ENCODE peak calls at places on chromosomes 5 and 9, in eight cellular contexts. W, M, S, A, D, G, Z and R are unnamed samples.
A peak's percentile ranks its signal among the peaks of the same experiment; 100 is the strongest.

GRCh38 chr9:116901260-116901659 is 214.2 kb downstream of the TRIM32 start:
- DNase-seq in G (no peak), Z (no peak), D (peak; percentile 27), M (peak; percentile 8), S (peak; percentile 69), A (no peak), W (no peak), R (no peak)

GRCh38 chr9:134604834-134605233 is 36.8 kb upstream of the COL5A1 start:
- DNase-seq in G (no peak), A (no peak), W (no peak), S (no peak), M (no peak), Z (no peak), D (no peak), R (no peak)

GRCh38 chr5:67528953-67529352 is 332.4 kb upstream of the CD180 start:
- DNase-seq in Z (no peak), D (peak; percentile 6), A (no peak), M (no peak), G (no peak), W (no peak), S (no peak), R (no peak)

GRCh38 chr5:147912015-147912414 is 5.7 kb upstream of the C5orf46 start:
- DNase-seq in M (no peak), G (no peak), Z (no peak), S (no peak), W (no peak), D (no peak), A (no peak), R (no peak)

GRCh38 chr5:109022056-109022455 is 274.4 kb downstream of the FER start:
- DNase-seq in S (no peak), M (no peak), W (no peak), Z (no peak), G (no peak), D (no peak), A (no peak), R (no peak)

GRCh38 chr5:50667079-50667652 is 729 bp downstream of the PARP8 start:
- DNase-seq in S (peak; percentile 59), W (no peak), D (peak; percentile 41), A (peak; percentile 53), Z (peak; percentile 68), M (peak; percentile 19), G (no peak), R (no peak)

GRCh38 chr9:21836437-21837161 is 34.2 kb downstream of the MTAP start:
- DNase-seq in A (peak; percentile 65), W (no peak), D (peak; percentile 99), S (peak; percentile 99), Z (peak; percentile 20), M (peak; percentile 99), G (no peak), R (peak; percentile 94)

GRCh38 chr5:62578540-62578939 is at the start of gene LRRC70:
- DNase-seq in S (no peak), W (peak; percentile 94), A (no peak), G (peak; percentile 36), D (peak; percentile 63), Z (peak; percentile 55), M (peak; percentile 57), R (no peak)

GRCh38 chr5:159910207-159910842 is 6.0 kb upstream of the ADRA1B start:
- DNase-seq in A (no peak), S (no peak), G (no peak), D (no peak), M (no peak), Z (no peak), W (no peak), R (no peak)

GRCh38 chr9:4371108-4371507 is 71.2 kb upstream of the GLIS3 start:
- DNase-seq in D (peak; percentile 98), Z (peak; percentile 23), W (no peak), S (peak; percentile 73), M (peak; percentile 97), A (no peak), G (no peak), R (no peak)

GRCh38 chr5:175347027-175347426 is 97.0 kb downstream of the DRD1 start:
- DNase-seq in D (peak; percentile 87), Z (no peak), W (no peak), G (no peak), A (no peak), M (peak; percentile 81), S (no peak), R (peak; percentile 13)

GRCh38 chr5:15968994-15969393 is 210.6 kb downstream of the MARCHF11 start:
- DNase-seq in A (no peak), S (no peak), M (no peak), D (no peak), W (no peak), Z (no peak), G (no peak), R (no peak)

GRCh38 chr9:20623748-20624124 is 1.4 kb upstream of the MLLT3 start:
- DNase-seq in W (no peak), G (no peak), Z (no peak), A (no peak), S (no peak), M (no peak), D (peak; percentile 5), R (no peak)

GRCh38 chr9:94734054-94734754 is 7.7 kb downstream of the AOPEP start:
- DNase-seq in W (no peak), S (no peak), G (peak; percentile 59), M (no peak), D (no peak), A (no peak), Z (no peak), R (no peak)
- TF ChIP-seq EZH2 in W (no peak), S (no peak), G (no peak), M (no peak), D (no peak), A (no peak), Z (no peak), R (no peak)

GRCh38 chr5:132227235-132227484 is 493 bp downstream of the P4HA2 start:
- DNase-seq in W (no peak), D (no peak), S (no peak), M (no peak), Z (no peak), G (no peak), A (no peak), R (no peak)

GRCh38 chr5:132226516-132227234 is 978 bp downstream of the P4HA2 start:
- DNase-seq in S (no peak), M (peak; percentile 46), G (no peak), A (no peak), W (no peak), D (peak; percentile 68), Z (peak; percentile 17), R (no peak)

GRCh38 chr5:132229236-132229635 is 1.6 kb upstream of the P4HA2 start:
- DNase-seq in G (no peak), Z (no peak), A (no peak), M (no peak), W (no peak), D (no peak), S (no peak), R (no peak)

GRCh38 chr5:132227485-132228240 is at the start of gene P4HA2:
- DNase-seq in S (peak; percentile 77), A (peak; percentile 85), Z (peak; percentile 92), D (peak; percentile 69), M (peak; percentile 45), W (peak; percentile 79), G (peak; percentile 91), R (peak; percentile 56)

DNA sequence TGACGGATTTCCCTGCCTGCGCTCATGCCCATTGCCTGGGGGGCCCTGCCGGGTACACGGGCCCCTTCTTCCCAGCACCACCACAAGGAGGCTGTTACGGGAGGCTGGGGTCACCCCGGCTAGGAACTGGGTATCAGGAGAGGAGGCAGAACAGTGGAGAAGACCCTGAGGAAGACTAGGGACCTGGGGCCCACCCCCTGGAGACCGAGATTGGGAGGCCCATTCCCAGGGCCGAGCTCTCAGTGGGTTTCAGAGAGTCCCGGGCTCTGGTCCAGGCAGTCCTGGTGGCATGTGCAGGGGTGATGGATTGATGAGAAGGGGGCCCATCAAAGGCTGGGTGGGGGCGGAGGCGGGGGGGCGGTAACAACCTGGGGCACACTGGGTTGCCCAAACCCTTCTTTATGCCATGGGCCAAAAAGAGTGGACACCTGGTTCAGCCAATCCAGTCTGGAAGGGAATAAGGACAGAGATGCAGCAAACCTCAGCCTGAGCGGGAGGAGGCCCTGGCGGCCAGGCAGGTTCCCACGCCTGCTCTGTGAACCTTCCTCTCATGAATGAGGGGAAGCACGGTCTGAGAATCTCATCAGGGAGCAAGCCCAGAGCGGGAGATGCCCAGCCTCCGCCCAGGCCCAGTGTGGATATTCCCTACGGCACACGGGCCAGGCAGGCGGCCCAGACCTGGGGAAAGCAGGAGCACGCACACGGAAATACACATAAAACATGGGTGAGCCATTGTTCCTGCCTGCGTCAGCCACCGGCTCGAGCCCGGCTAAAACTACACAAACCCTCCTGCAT is 785 bp upstream of the P4HA2 start:
- DNase-seq in W (no peak), S (no peak), Z (peak; percentile 14), G (no peak), D (no peak), M (no peak), A (no peak), R (no peak)
- TF ChIP-seq CTCF in W (no peak), S (no peak), Z (no peak), G (no peak), D (no peak), M (no peak), A (no peak), R (no peak)

GRCh38 chr9:70421020-70421271 is 6.5 kb upstream of the KLF9 start:
- DNase-seq in A (no peak), Z (no peak), S (no peak), D (no peak), M (no peak), W (no peak), G (no peak), R (no peak)

GRCh38 chr9:70418822-70419545 is 4.5 kb upstream of the KLF9 start:
- DNase-seq in G (peak; percentile 90), D (peak; percentile 97), S (peak; percentile 94), A (peak; percentile 97), M (peak; percentile 94), W (peak; percentile 87), Z (peak; percentile 96), R (peak; percentile 80)

GRCh38 chr9:70421272-70422180 is 7.1 kb upstream of the KLF9 start:
- DNase-seq in W (no peak), A (no peak), S (no peak), G (no peak), Z (peak; percentile 13), M (peak; percentile 60), D (peak; percentile 64), R (no peak)

GRCh38 chr9:70419546-70420266 is 5.2 kb upstream of the KLF9 start:
- DNase-seq in A (peak; percentile 94), Z (peak; percentile 97), S (peak; percentile 93), D (peak; percentile 95), W (peak; percentile 92), M (peak; percentile 93), G (peak; percentile 89), R (peak; percentile 85)

GRCh38 chr9:70420267-70421019 is 6.0 kb upstream of the KLF9 start:
- DNase-seq in D (peak; percentile 79), M (peak; percentile 72), W (peak; percentile 38), G (peak; percentile 75), A (peak; percentile 72), Z (peak; percentile 92), S (peak; percentile 75), R (peak; percentile 42)
- TF ChIP-seq EZH2 in D (no peak), M (no peak), W (no peak), G (no peak), A (no peak), Z (no peak), S (no peak), R (no peak)

DNA sequence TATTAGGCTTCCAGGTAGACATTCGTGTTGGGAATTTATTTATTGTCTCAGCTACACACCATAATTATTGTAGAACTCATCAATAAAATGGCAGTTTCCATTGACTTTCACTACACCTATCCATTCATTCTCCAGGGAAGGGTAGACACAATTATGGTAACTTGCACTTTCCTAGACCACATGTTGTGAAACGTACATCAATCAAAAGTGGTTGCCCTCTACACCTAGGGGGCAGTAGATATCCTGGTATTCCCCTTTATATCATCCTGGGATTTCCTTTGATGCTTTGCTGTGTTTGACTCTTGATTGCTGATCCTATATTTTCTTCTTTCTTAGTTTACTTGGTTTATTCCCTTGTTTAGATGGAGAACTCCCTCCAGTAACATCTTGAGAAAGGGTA is 47.9 kb downstream of the ADGRV1 start:
- DNase-seq in Z (peak; percentile 10), W (no peak), D (no peak), S (peak; percentile 4), A (no peak), M (no peak), G (peak; percentile 74), R (peak; percentile 26)
- TF ChIP-seq CTCF in Z (no peak), W (peak; percentile 42), D (no peak), S (peak; percentile 55), A (peak; percentile 50), M (no peak), G (peak; percentile 77), R (peak; percentile 35)